ENCODE peak calls at places on chromosomes 6 and 20, in six cellular contexts. O is foreskin fibroblast, H is colonic mucosa, W is fibroblast of lung, K is breast epithelium, Y is stomach. X is an unnamed sample.

GRCh38 chr20:10492065-10492464 is 57.0 kb downstream of the SLX4IP start:
- DNase-seq in O (peak), H (no peak), W (peak), K (no peak), Y (no peak), X (no peak)

GRCh38 chr6:53192590-53193232 is 44.1 kb upstream of the GCM1 start:
- DNase-seq in O (no peak), H (no peak), W (peak), K (no peak), Y (no peak), X (no peak)

GRCh38 chr6:134795696-134796095 is 154.2 kb downstream of the ALDH8A1 start:
- DNase-seq in O (no peak), H (no peak), W (peak), K (no peak), Y (no peak), X (no peak)

GRCh38 chr20:38242848-38243449 is 17.6 kb downstream of the KIAA1755 start:
- DNase-seq in O (no peak), H (no peak), W (no peak), K (no peak), Y (no peak), X (no peak)

GRCh38 chr6:90758741-90759140 is 171.9 kb upstream of the MAP3K7 start:
- DNase-seq in O (no peak), H (no peak), W (no peak), K (no peak), Y (no peak), X (no peak)

GRCh38 chr6:27161946-27162603 is 85.4 kb upstream of the PRSS16 start:
- DNase-seq in O (no peak), H (no peak), W (peak), K (no peak), Y (no peak), X (peak)

GRCh38 chr6:105398859-105399258 is 4.0 kb downstream of the PREP start:
- DNase-seq in O (no peak), H (no peak), W (no peak), K (no peak), Y (no peak), X (no peak)

GRCh38 chr6:111411046-111411445 is 72.0 kb downstream of the REV3L start:
- DNase-seq in O (no peak), H (no peak), W (no peak), K (no peak), Y (no peak), X (no peak)

GRCh38 chr6:71373943-71374342 is 85.3 kb downstream of the OGFRL1 start:
- DNase-seq in O (no peak), H (no peak), W (no peak), K (no peak), Y (no peak), X (no peak)

GRCh38 chr20:32012159-32012682 is 2.0 kb downstream of the CCM2L start:
- DNase-seq in O (no peak), H (no peak), W (no peak), K (no peak), Y (no peak), X (no peak)

GRCh38 chr6:143673638-143674037 is 4.1 kb upstream of the PHACTR2 start:
- DNase-seq in O (peak), H (peak), W (peak), K (no peak), Y (peak), X (peak)

GRCh38 chr6:137571854-137572253 is 77.7 kb upstream of the OLIG3 start:
- DNase-seq in O (no peak), H (peak), W (peak), K (no peak), Y (peak), X (peak)

GRCh38 chr6:119902681-119903080 is 553.1 kb upstream of the MAN1A1 start:
- DNase-seq in O (no peak), H (no peak), W (no peak), K (no peak), Y (no peak), X (no peak)

GRCh38 chr20:2708665-2709064 is 16.1 kb downstream of the EBF4 start:
- DNase-seq in O (no peak), H (no peak), W (no peak), K (no peak), Y (no peak), X (no peak)

GRCh38 chr6:5562277-5562676 is 301.0 kb downstream of the FARS2 start:
- DNase-seq in O (no peak), H (no peak), W (no peak), K (no peak), Y (no peak), X (no peak)

GRCh38 chr6:166206510-166207389 is 39.1 kb upstream of the TBXT start:
- DNase-seq in O (no peak), H (no peak), W (no peak), K (no peak), Y (no peak), X (no peak)

GRCh38 chr6:136073216-136073615 is 176.9 kb downstream of the MTFR2 start:
- DNase-seq in O (no peak), H (no peak), W (peak), K (no peak), Y (no peak), X (no peak)

GRCh38 chr20:16273812-16274560 is 299.3 kb downstream of the KIF16B start:
- DNase-seq in O (no peak), H (no peak), W (no peak), K (no peak), Y (no peak), X (no peak)

GRCh38 chr6:115272311-115272710 is 788.4 kb downstream of the FRK start:
- DNase-seq in O (no peak), H (no peak), W (no peak), K (no peak), Y (no peak), X (no peak)

GRCh38 chr6:39452306-39452705 is 129.8 kb upstream of the KCNK16 start:
- DNase-seq in O (peak), H (no peak), W (peak), K (no peak), Y (no peak), X (no peak)

GRCh38 chr6:54935739-54936138 is 89.2 kb downstream of the FAM83B start:
- DNase-seq in O (peak), H (no peak), W (peak), K (no peak), Y (no peak), X (peak)

GRCh38 chr6:126826315-126826714 is 292.2 kb upstream of the RSPO3 start:
- DNase-seq in O (no peak), H (no peak), W (peak), K (no peak), Y (no peak), X (no peak)

GRCh38 chr6:1436334-1437306 is 47.2 kb downstream of the FOXF2 start:
- DNase-seq in O (peak), H (peak), W (peak), K (no peak), Y (peak), X (peak)

GRCh38 chr20:51244496-51244895 is 221.6 kb upstream of the KCNG1 start:
- DNase-seq in O (no peak), H (no peak), W (no peak), K (no peak), Y (no peak), X (no peak)

GRCh38 chr20:23230766-23231385 is 119.7 kb upstream of the NXT1 start:
- DNase-seq in O (no peak), H (no peak), W (no peak), K (no peak), Y (no peak), X (no peak)

GRCh38 chr6:150004101-150004782 is 21.1 kb downstream of the RAET1L start:
- DNase-seq in O (no peak), H (no peak), W (no peak), K (no peak), Y (no peak), X (no peak)

GRCh38 chr6:33247977-33248642 is 23.6 kb downstream of the VPS52 start:
- DNase-seq in O (peak), H (peak), W (peak), K (peak), Y (peak), X (peak)

GRCh38 chr6:25041676-25042598 is 106.2 kb upstream of the RIPOR2 start:
- DNase-seq in O (no peak), H (no peak), W (no peak), K (no peak), Y (no peak), X (no peak)

GRCh38 chr20:19658137-19658536 is 99.9 kb upstream of the RIN2 start:
- DNase-seq in O (no peak), H (no peak), W (no peak), K (no peak), Y (peak), X (no peak)

GRCh38 chr6:20876016-20876415 is 341.8 kb downstream of the CDKAL1 start:
- DNase-seq in O (peak), H (no peak), W (peak), K (no peak), Y (no peak), X (peak)

GRCh38 chr20:19913927-19914614 is 103.1 kb upstream of the NAA20 start:
- DNase-seq in O (no peak), H (no peak), W (peak), K (no peak), Y (no peak), X (no peak)

GRCh38 chr20:58875541-58876134 is 23.1 kb downstream of the GNAS start:
- DNase-seq in O (no peak), H (no peak), W (peak), K (no peak), Y (no peak), X (no peak)

GRCh38 chr6:36955671-36956070 is 1.1 kb downstream of the PI16 start:
- DNase-seq in O (no peak), H (no peak), W (no peak), K (no peak), Y (no peak), X (no peak)
- H3K4me3 ChIP-seq in O (no peak), H (no peak), W (no peak), K (no peak), Y (no peak), X (no peak)

DNA sequence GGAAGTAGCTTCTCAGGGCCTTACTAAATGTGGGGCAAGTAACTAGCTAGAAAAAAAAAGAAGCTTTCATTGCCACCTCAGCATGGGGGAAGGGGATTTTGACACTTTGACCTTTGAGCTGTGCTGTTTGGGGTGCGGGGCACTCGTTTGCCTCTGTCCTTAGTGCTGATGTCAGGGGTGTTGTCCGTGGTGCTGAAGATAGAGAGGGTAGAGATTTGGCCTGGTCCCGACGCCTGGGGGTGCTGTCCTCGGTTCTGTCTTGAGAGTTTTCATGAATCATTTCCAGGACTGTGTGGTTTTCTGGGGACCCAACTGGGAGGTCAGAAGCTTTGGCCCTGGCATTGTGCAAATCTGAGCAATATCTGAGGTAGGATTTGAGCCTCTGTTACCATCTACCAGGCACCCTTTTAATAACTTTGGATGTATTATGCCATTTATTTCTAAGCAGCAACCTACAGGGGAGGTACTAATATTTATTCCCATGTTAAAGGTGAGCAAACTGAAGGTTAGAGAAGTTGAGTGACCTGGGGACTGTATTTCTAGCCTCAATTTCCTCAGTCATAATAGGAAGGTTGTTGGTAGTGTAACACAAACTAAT is 78.0 kb downstream of the DLGAP4 start:
- DNase-seq in O (no peak), H (peak), W (peak), K (no peak), Y (no peak), X (peak)
- TF ChIP-seq CTCF in O (no peak), H (no peak), W (peak), K (no peak), Y (no peak), X (peak)

DNA sequence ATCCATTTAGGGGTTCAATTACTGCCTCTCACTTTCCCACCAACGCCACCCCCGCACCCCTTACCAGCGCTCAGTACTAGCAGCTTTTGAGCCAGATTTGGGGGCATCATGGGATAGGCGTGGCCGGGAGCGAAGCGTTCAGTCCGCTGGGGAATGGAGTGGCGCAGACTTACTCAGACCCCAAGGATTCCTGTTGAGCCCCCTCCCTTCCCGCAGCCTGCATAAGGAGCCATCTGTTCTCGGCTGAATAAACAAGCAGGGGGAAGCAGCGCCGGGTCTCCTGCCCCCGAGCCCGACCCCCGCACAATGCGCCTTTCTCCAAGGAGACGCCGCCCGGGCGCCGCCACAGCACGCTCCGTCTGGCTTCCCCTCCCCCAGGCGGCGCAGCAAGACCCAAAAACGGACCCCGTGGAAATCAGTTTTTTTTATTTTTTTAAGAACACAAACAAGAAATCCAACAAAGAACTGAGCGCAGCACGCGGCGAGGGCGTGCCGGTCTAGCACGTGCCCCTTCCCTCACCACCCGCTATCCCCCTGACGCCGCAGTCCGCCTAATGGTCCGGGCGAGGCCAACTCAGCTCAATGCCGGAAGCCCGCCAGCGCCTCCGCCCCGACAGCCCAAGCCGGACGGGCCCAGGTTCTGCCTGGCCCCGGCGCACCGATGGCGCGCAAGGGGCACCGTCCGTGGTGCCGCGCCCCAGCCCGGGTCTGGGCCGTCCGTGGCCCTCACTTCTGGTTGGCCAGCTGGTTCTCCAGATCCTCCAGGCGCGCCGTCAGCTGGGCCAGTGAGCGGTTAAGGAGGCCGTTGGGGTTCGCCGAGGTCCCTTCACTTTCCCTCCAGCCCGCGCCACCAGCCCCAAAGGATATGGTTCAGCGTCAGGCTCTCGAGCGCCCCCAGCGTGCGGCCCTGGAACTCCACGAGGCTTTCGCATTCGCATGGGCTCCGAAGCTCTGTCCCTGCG is 13.3 kb upstream of the RBPJL start:
- DNase-seq in O (peak), H (peak), W (peak), K (peak), Y (peak), X (no peak)
- H3K4me3 ChIP-seq in O (peak), H (peak), W (peak), K (peak), Y (peak), X (peak)

GRCh38 chr6:36852481-36853147 is 13.4 kb upstream of the CPNE5 start:
- DNase-seq in O (peak), H (no peak), W (peak), K (no peak), Y (no peak), X (peak)
- TF ChIP-seq CTCF in O (no peak), H (no peak), W (no peak), K (no peak), Y (no peak), X (no peak)

GRCh38 chr20:46708172-46708860 is 1.1 kb upstream of the SLC2A10 start:
- DNase-seq in O (no peak), H (peak), W (no peak), K (no peak), Y (peak), X (no peak)
- H3K4me3 ChIP-seq in O (no peak), H (no peak), W (no peak), K (no peak), Y (no peak), X (no peak)

DNA sequence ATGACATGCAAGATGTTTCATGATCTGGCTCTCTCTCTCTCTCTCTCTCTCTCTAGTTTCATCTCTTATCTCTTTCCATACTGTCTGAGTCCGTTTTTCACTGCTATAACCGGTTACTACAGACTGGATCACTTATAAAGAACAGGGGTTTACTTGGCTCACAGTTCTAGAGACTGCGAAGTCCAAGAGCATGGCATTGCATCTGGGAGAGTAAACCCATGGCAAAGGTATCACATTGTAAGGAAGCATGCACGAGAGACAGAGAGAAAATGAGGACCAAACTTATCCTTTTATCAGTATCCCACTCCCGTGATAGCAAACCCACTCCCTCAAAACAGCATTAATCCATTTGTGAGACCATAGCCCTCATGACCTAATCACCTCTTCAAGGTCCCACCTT is 7.2 kb upstream of the AGPAT4 start:
- DNase-seq in O (no peak), H (no peak), W (no peak), K (no peak), Y (no peak), X (no peak)
- TF ChIP-seq CTCF in O (no peak), H (no peak), W (no peak), K (no peak), Y (no peak), X (no peak)

DNA sequence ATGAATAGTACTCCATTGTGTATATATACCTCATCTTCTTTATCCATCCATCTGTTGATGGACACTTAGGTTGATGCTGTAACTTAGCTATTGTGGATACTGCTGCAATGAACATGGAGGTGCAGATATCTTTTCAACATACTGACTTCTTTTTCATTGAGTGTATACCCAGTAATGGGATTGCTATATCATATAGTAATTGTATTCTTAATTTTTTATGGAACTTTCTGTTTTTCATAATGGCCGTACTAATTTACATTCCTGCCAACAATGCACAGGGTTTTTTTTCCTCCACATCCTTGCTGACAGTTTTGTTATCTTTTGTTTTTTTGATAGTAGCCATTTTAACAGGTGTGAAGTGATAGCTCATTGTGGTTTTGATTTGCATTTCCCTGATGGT is 5.2 kb downstream of the CCN2 start:
- DNase-seq in O (no peak), H (no peak), W (peak), K (no peak), Y (no peak), X (no peak)
- H3K4me3 ChIP-seq in O (no peak), H (no peak), W (no peak), K (no peak), Y (no peak), X (no peak)

GRCh38 chr6:31729979-31730630 is 1.0 kb upstream of the DDAH2 start:
- DNase-seq in O (peak), H (peak), W (peak), K (peak), Y (peak), X (peak)
- TF ChIP-seq CTCF in O (peak), H (no peak), W (no peak), K (no peak), Y (no peak), X (no peak)